ENCODE peak calls at places on chromosomes 7 and 10, in five cellular contexts. O, T, P, U and Y are unnamed samples.

GRCh38 chr10:10911471-10911921 is 106.2 kb upstream of the CELF2 start:
- DNase-seq in O (no peak), T (peak), P (no peak), U (no peak), Y (peak)

GRCh38 chr10:14549496-14549895 is 218.8 kb upstream of the FRMD4A start:
- DNase-seq in O (no peak), T (no peak), P (no peak), U (no peak), Y (no peak)

GRCh38 chr7:21999896-22000295 is 54.2 kb upstream of the CDCA7L start:
- DNase-seq in O (no peak), T (no peak), P (no peak), U (no peak), Y (no peak)

GRCh38 chr7:108805808-108806397 is 236.2 kb downstream of the DNAJB9 start:
- DNase-seq in O (peak), T (no peak), P (no peak), U (peak), Y (no peak)

GRCh38 chr7:114574384-114574783 is 159.8 kb downstream of the FOXP2 start:
- DNase-seq in O (no peak), T (no peak), P (no peak), U (no peak), Y (no peak)

GRCh38 chr7:21089653-21090052 is 303.0 kb upstream of the SP8 start:
- DNase-seq in O (no peak), T (no peak), P (no peak), U (no peak), Y (no peak)

GRCh38 chr10:30186371-30186875 is 127.0 kb upstream of the JCAD start:
- DNase-seq in O (peak), T (no peak), P (no peak), U (no peak), Y (no peak)

GRCh38 chr10:44774676-44775401 is 136.3 kb upstream of the TMEM72 start:
- DNase-seq in O (no peak), T (no peak), P (no peak), U (no peak), Y (no peak)

GRCh38 chr10:127880557-127880956 is 12.2 kb downstream of the CLRN3 start:
- DNase-seq in O (no peak), T (no peak), P (no peak), U (no peak), Y (peak)

GRCh38 chr7:135326636-135327280 is 93.1 kb downstream of the STRA8 start:
- DNase-seq in O (no peak), T (no peak), P (no peak), U (no peak), Y (no peak)

GRCh38 chr10:31617133-31617532 is 298.1 kb downstream of the ZEB1 start:
- DNase-seq in O (no peak), T (no peak), P (no peak), U (no peak), Y (no peak)

GRCh38 chr7:94087664-94088352 is 83.7 kb upstream of the BET1 start:
- DNase-seq in O (peak), T (no peak), P (no peak), U (peak), Y (peak)

GRCh38 chr7:22216832-22217475 is 140.0 kb downstream of the RAPGEF5 start:
- DNase-seq in O (no peak), T (no peak), P (no peak), U (no peak), Y (no peak)

GRCh38 chr10:96416643-96417042 is 57.8 kb upstream of the OPALIN start:
- DNase-seq in O (no peak), T (no peak), P (no peak), U (no peak), Y (no peak)

GRCh38 chr7:45625067-45625466 is 50.9 kb downstream of the ADCY1 start:
- DNase-seq in O (no peak), T (no peak), P (no peak), U (no peak), Y (no peak)

GRCh38 chr7:45120-46090 is 147.0 kb upstream of the FAM20C start:
- DNase-seq in O (no peak), T (no peak), P (peak), U (no peak), Y (no peak)

GRCh38 chr7:23546897-23547572 is 15.3 kb upstream of the TRA2A start:
- DNase-seq in O (peak), T (peak), P (no peak), U (peak), Y (peak)

GRCh38 chr7:27128034-27128433 is 2.5 kb downstream of the HOXA4 start:
- DNase-seq in O (no peak), T (no peak), P (no peak), U (no peak), Y (no peak)

GRCh38 chr7:134946260-134946659 is 40.0 kb upstream of the AGBL3 start:
- DNase-seq in O (no peak), T (no peak), P (no peak), U (no peak), Y (no peak)

GRCh38 chr10:2813277-2813676 is 254.1 kb upstream of the PFKP start:
- DNase-seq in O (no peak), T (no peak), P (no peak), U (no peak), Y (no peak)

GRCh38 chr7:28835800-28836199 is 122.3 kb downstream of the TRIL start:
- DNase-seq in O (no peak), T (no peak), P (no peak), U (no peak), Y (no peak)

GRCh38 chr10:110618206-110618605 is 25.9 kb upstream of the RBM20 start:
- DNase-seq in O (no peak), T (no peak), P (no peak), U (no peak), Y (peak)

GRCh38 chr7:21338728-21339164 is 89.1 kb upstream of the SP4 start:
- DNase-seq in O (no peak), T (no peak), P (no peak), U (no peak), Y (no peak)

GRCh38 chr7:226281-226882 is 34.0 kb downstream of the FAM20C start:
- DNase-seq in O (no peak), T (no peak), P (no peak), U (peak), Y (no peak)

GRCh38 chr10:119383174-119383856 is 159.2 kb downstream of the RGS10 start:
- DNase-seq in O (no peak), T (no peak), P (no peak), U (no peak), Y (no peak)

GRCh38 chr7:106114735-106115383 is 2.7 kb upstream of the SYPL1 start:
- DNase-seq in O (no peak), T (no peak), P (no peak), U (no peak), Y (no peak)

GRCh38 chr10:93458821-93459257 is 23.3 kb downstream of the MYOF start:
- DNase-seq in O (no peak), T (peak), P (peak), U (peak), Y (no peak)

GRCh38 chr10:114486938-114487814 is 82.9 kb upstream of the AFAP1L2 start:
- DNase-seq in O (no peak), T (no peak), P (no peak), U (peak), Y (no peak)

GRCh38 chr10:95864906-95865813 is 42.6 kb upstream of the CC2D2B start:
- DNase-seq in O (peak), T (no peak), P (no peak), U (peak), Y (peak)

GRCh38 chr10:94673614-94674321 is 9.8 kb upstream of the CYP2C18 start:
- DNase-seq in O (no peak), T (no peak), P (no peak), U (peak), Y (no peak)

GRCh38 chr7:88307412-88307811 is 718 bp upstream of the STEAP4 start:
- DNase-seq in O (no peak), T (no peak), P (no peak), U (no peak), Y (no peak)

GRCh38 chr10:131759347-131759746 is 141.5 kb upstream of the PPP2R2D start:
- DNase-seq in O (no peak), T (no peak), P (no peak), U (no peak), Y (no peak)

GRCh38 chr10:55500931-55501559 is 700.0 kb upstream of the PCDH15 start:
- DNase-seq in O (peak), T (no peak), P (no peak), U (peak), Y (peak)

GRCh38 chr7:139701908-139702307 is 75.9 kb downstream of the HIPK2 start:
- DNase-seq in O (no peak), T (no peak), P (no peak), U (no peak), Y (no peak)

DNA sequence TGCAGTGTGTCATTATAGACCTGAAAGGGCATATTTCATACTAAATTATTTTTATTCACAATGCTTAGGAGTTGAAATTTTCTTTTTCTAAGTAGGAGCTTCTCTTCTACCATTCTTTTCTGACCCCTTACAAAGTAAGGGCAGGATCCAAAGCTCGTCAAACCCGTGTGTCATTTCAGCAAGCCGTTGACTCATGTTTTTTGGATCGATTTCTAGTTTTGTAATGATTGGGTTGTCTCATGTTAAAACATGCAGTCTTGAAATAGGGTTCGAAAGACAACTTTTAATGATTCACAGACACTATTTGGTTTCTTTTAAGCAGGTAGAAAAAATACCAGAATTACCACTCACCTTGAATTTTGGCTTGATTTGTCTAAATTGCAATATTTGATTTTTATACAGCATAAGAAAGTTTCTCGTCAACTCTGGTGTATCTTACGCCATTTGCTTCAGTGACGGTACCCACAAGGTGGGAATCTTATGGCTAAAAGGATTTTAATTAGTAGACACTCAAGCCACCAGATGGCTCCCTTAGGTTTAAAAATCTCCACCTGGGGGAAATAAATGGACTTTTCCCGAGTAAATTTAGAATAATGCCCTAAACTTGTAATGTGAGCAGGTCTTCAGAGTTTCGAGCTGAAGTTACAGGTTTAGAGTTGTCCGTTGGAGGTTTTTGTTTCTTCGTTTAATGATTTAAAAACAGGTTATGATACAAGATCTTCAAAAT is 283.4 kb downstream of the CCDC3 start:
- DNase-seq in O (no peak), T (no peak), P (no peak), U (no peak), Y (no peak)
- TF ChIP-seq CTCF in O (no peak), T (peak), P (peak), U (peak), Y (peak)

DNA sequence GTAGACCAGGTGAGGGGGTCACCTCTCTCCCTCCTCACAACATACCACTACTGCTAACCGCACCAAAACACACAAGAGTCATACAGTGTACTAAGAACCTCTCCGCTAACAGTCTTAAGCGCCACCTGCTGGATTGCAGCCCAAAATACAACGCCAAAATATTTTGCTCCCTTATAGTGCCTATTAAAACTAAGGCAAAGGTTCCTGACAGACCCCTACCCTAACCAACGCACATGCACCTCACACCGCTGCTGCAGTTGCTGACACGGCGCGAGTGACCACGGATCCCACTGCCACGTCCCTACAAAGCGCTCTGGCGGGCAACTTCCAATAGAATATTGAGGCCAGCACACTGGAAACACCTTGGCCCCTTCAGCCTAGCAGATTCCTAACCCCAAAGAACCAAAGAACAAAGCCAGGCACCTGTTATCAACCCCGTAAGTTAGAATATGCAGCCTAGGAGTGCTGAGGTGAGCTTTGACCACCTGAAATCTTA is 563.6 kb upstream of the SEMA3D start:
- DNase-seq in O (peak), T (no peak), P (no peak), U (peak), Y (peak)
- TF ChIP-seq CTCF in O (peak), T (peak), P (peak), U (peak), Y (peak)

GRCh38 chr10:43137701-43137970 is 609 bp upstream of the CSGALNACT2 start:
- DNase-seq in O (no peak), T (no peak), P (no peak), U (peak), Y (peak)
- TF ChIP-seq CTCF in O (no peak), T (no peak), P (no peak), U (peak), Y (no peak)

GRCh38 chr10:77081411-77082010 is 556.1 kb downstream of the KCNMA1 start:
- DNase-seq in O (no peak), T (no peak), P (no peak), U (no peak), Y (no peak)

GRCh38 chr10:77085344-77085743 is 552.3 kb downstream of the KCNMA1 start:
- DNase-seq in O (no peak), T (no peak), P (no peak), U (no peak), Y (no peak)

GRCh38 chr10:77084431-77085144 is 553.0 kb downstream of the KCNMA1 start:
- DNase-seq in O (no peak), T (no peak), P (no peak), U (no peak), Y (no peak)

GRCh38 chr10:77080361-77081027 is 557.1 kb downstream of the KCNMA1 start:
- DNase-seq in O (no peak), T (no peak), P (no peak), U (no peak), Y (no peak)

DNA sequence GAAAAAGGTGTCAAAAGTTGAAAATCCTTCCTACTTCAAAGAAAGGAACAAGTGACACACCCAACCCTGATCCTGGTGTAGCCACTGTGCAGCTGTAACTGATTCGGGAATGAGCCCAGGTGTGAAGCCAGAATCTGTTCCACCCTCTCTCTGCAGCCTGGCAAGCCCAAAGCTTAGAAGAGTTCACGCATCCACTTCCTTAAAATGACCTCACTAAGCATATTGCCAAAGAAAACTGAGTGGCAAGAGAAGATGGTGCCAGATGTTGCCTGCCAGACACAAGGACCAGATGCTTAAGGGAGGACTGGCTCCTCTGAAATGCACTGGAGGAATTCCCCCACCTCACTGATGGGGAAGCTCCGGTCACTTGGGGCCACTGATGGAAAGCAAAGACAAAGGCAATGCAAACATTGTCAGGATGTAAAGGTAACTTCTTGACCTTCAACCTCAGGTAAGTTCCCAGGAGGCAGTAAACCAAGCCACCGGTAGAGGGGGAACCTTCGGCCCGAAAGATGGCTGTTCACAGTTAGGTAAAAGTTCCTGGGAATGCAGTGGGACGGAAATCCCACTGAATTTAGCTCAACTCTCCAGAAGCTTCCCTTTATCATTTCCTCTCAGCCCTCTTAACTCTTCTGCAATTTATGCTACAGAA is 554.9 kb downstream of the KCNMA1 start:
- DNase-seq in O (peak), T (peak), P (no peak), U (no peak), Y (no peak)
- TF ChIP-seq CTCF in O (peak), T (peak), P (peak), U (no peak), Y (peak)